ENCODE peak calls at places on chromosomes 6 and 20, in five cellular contexts. V is Panc1, X is cardiac muscle cell, F is WTC11, P is endodermal cell. B is an unnamed sample.

GRCh38 chr6:41036601-41037000 is 2.4 kb downstream of the UNC5CL start:
- DNase-seq in V (no peak), X (no peak), F (no peak), P (no peak), B (no peak)

GRCh38 chr6:14278000-14278399 is 160.4 kb downstream of the CD83 start:
- DNase-seq in V (no peak), X (no peak), F (no peak), P (peak; percentile 36), B (no peak)

GRCh38 chr6:49453221-49453620 is 9.8 kb downstream of the MMUT start:
- DNase-seq in V (no peak), X (peak; percentile 14), F (no peak), P (no peak), B (no peak)

GRCh38 chr6:101259446-101259845 is 134.1 kb upstream of the GRIK2 start:
- DNase-seq in V (no peak), X (no peak), F (no peak), P (no peak), B (no peak)

GRCh38 chr6:24931752-24932691 is 3.7 kb downstream of the RIPOR2 start:
- DNase-seq in V (no peak), X (peak; percentile 54), F (no peak), P (peak; percentile 45), B (no peak)

GRCh38 chr20:1334761-1335160 is 5.8 kb upstream of the SDCBP2 start:
- DNase-seq in V (no peak), X (peak; percentile 51), F (no peak), P (peak; percentile 34), B (peak; percentile 23)

GRCh38 chr20:14093652-14094051 is 98.3 kb downstream of the MACROD2 start:
- DNase-seq in V (no peak), X (no peak), F (no peak), P (no peak), B (no peak)

GRCh38 chr6:97473979-97474378 is 191.0 kb upstream of the MMS22L start:
- DNase-seq in V (no peak), X (no peak), F (no peak), P (no peak), B (no peak)

GRCh38 chr6:16486661-16487060 is 248.3 kb downstream of the GMPR start:
- DNase-seq in V (no peak), X (no peak), F (no peak), P (no peak), B (no peak)

GRCh38 chr20:48852609-48853008 is 24.8 kb upstream of the PREX1 start:
- DNase-seq in V (no peak), X (no peak), F (no peak), P (no peak), B (no peak)

GRCh38 chr6:95866732-95867131 is 149.0 kb upstream of the FUT9 start:
- DNase-seq in V (no peak), X (no peak), F (peak; percentile 32), P (peak; percentile 72), B (no peak)
- TF ChIP-seq CTCF in V (peak; percentile 66), X (no peak), F (no peak), P (peak; percentile 83), B (no peak)

GRCh38 chr6:116568111-116568510 is 3.2 kb upstream of the RWDD1 start:
- DNase-seq in V (no peak), X (no peak), F (no peak), P (no peak), B (no peak)
- TF ChIP-seq CTCF in V (no peak), X (no peak), F (no peak), P (no peak), B (no peak)

GRCh38 chr6:162943369-162943768 is 215.6 kb downstream of the PACRG start:
- DNase-seq in V (no peak), X (no peak), F (no peak), P (no peak), B (no peak)
- TF ChIP-seq CTCF in V (no peak), X (no peak), F (no peak), P (no peak), B (no peak)

GRCh38 chr6:43396408-43397149 is 27.1 kb upstream of the ZNF318 start:
- DNase-seq in V (no peak), X (no peak), F (no peak), P (no peak), B (no peak)
- TF ChIP-seq CTCF in V (no peak), X (no peak), F (no peak), P (no peak), B (no peak)

GRCh38 chr6:168711666-168712300 is 270.8 kb downstream of the SMOC2 start:
- DNase-seq in V (no peak), X (no peak), F (no peak), P (no peak), B (no peak)

GRCh38 chr6:168709440-168709839 is 268.5 kb downstream of the SMOC2 start:
- DNase-seq in V (no peak), X (no peak), F (no peak), P (peak; percentile 18), B (no peak)

GRCh38 chr6:168709991-168710390 is 269.0 kb downstream of the SMOC2 start:
- DNase-seq in V (no peak), X (no peak), F (no peak), P (no peak), B (no peak)

GRCh38 chr6:168713013-168713412 is 272.0 kb downstream of the SMOC2 start:
- DNase-seq in V (no peak), X (no peak), F (no peak), P (no peak), B (no peak)

DNA sequence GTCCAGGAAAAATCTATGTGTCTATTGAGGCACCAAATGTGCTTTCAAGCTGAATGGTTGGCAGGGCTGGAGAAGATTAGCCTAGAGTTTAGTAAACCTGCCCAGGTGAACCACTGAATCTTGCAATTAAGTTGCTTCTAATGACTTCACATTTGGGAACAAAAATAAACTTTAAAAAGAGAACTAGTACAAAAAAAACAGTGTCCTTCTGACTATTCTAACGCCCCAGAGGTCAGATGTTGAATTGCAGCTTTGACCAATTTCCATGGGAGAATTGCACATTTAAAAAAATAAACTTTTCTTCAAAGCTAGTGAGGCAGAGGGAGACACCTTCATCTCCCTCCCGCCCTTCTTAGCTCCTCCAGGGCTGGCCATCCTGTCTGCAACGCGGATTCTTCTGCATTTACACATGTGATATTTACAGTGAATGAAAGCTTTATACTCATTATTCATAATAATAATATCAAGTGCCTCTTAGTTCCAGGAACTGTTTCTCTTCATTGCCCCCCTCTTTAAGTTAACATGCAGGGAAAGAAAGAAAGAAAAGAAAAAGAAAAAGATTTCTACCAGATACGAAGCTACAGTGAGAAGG is 270.2 kb downstream of the SMOC2 start:
- DNase-seq in V (no peak), X (peak; percentile 11), F (no peak), P (no peak), B (peak; percentile 32)
- TF ChIP-seq CTCF in V (peak; percentile 73), X (peak; percentile 52), F (peak; percentile 47), P (peak; percentile 72), B (peak; percentile 37)

GRCh38 chr6:72617721-72618120 is 4.1 kb upstream of the KCNQ5 start:
- DNase-seq in V (no peak), X (no peak), F (no peak), P (no peak), B (no peak)

GRCh38 chr6:72619883-72620696 is 1.8 kb upstream of the KCNQ5 start:
- DNase-seq in V (no peak), X (peak; percentile 51), F (peak; percentile 36), P (peak; percentile 74), B (peak; percentile 47)

GRCh38 chr6:72621243-72622093 is at the start of gene KCNQ5:
- DNase-seq in V (no peak), X (peak; percentile 27), F (peak; percentile 56), P (peak; percentile 82), B (peak; percentile 32)

GRCh38 chr6:72620866-72621242 is 1.0 kb upstream of the KCNQ5 start:
- DNase-seq in V (no peak), X (no peak), F (peak; percentile 14), P (no peak), B (no peak)

DNA sequence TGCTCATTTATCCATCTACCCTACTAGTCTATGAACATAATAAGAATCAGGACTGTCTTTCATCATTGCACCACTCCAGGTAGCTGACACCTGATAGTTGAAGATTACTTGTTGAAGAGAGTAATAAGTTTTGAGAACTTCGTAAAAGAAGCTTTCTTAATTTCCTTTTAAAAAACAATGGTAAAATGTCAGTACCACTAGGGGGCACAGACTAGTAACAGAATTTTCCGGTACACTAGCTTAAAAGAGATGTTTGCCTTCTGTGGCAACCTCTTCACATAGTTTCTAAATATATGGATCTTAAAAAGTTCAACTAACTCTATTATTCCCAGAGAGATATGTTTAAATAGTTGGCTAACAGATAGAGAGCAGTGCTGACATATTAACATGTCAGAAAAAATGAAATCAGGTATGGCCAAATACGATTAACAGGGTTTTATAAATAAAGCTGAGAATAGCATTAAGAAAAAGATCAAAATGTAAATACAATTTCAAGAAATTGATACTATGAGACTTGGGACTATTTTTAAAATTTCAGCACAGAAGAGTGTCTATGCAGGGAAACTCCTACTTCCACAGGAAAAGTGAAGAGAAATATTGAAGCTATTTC is 5.4 kb upstream of the KCNQ5 start:
- DNase-seq in V (no peak), X (peak; percentile 69), F (no peak), P (no peak), B (peak; percentile 56)
- TF ChIP-seq CTCF in V (peak; percentile 76), X (peak; percentile 70), F (no peak), P (peak; percentile 81), B (peak; percentile 50)

DNA sequence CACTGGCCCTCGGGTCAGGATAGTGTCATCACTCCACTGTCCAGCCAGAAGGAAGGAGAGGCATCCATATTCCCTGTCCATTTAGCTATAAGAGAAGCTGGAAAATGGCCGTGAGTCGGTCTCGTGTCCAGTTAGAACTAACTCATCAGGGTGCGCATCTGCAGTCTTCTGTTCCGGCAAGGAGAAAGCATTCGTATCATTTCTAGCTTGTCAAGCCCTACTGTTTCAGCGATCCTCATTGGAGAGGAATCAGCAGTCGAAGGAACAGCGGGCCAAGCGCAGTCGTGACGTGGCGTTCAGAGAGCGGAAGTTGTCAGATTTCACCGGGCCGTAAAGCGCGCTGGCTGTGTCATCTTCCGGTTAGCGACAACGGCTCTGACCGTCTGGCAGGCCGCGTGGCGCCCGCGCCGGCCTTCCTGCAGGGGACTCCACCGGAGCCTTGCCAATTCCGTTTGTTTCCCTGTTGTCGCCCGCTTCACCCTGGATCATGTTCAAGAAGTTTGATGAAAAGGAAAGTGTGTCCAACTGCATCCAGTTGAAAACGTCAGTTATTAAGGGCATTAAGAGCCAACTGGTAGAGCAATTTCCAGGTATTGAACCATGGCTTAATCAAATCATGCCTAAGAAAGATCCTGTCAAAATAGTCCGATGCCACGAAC is 32.9 kb downstream of the HM13 start:
- DNase-seq in V (peak; percentile 91), X (peak; percentile 93), F (peak; percentile 73), P (peak; percentile 92), B (peak; percentile 87)
- TF ChIP-seq CTCF in V (no peak), X (peak; percentile 14), F (no peak), P (peak; percentile 15), B (no peak)

B was measured in K562.